ENCODE peak calls at places on chromosomes 13 and 19, in six cellular contexts. One of them, this sample, is unnamed.

GRCh38 chr13:44271915-44272341 is 101.7 kb upstream of the SERP2 start:
- ATAC-seq in right cardiac atrium: peak
- ATAC-seq in stimulated activated naive B cell treated with anti-CD40 and anti-IgM and Interleukin-4, amounts not matched to agents 10 μg/mL and 1 μg/mL and 100 μg/mL, for 72 hours: no peak
- ATAC-seq in omental fat pad: no peak
- ATAC-seq in T-helper 17 cell: no peak
- ATAC-seq in pancreas: no peak
- ATAC-seq in this sample: no peak

GRCh38 chr13:75372923-75373841 is 108.8 kb downstream of the TBC1D4 start:
- ATAC-seq in right cardiac atrium: peak
- ATAC-seq in stimulated activated naive B cell treated with anti-CD40 and anti-IgM and Interleukin-4, amounts not matched to agents 10 μg/mL and 1 μg/mL and 100 μg/mL, for 72 hours: no peak
- ATAC-seq in omental fat pad: no peak
- ATAC-seq in T-helper 17 cell: no peak
- ATAC-seq in pancreas: no peak
- ATAC-seq in this sample: no peak

GRCh38 chr19:23378948-23379347 is 16.3 kb downstream of the ZNF91 start:
- ATAC-seq in right cardiac atrium: peak
- ATAC-seq in stimulated activated naive B cell treated with anti-CD40 and anti-IgM and Interleukin-4, amounts not matched to agents 10 μg/mL and 1 μg/mL and 100 μg/mL, for 72 hours: peak
- ATAC-seq in omental fat pad: no peak
- ATAC-seq in T-helper 17 cell: no peak
- ATAC-seq in pancreas: peak
- ATAC-seq in this sample: no peak

GRCh38 chr13:61546413-61546812 is 130.8 kb upstream of the PCDH20 start:
- ATAC-seq in right cardiac atrium: no peak
- ATAC-seq in stimulated activated naive B cell treated with anti-CD40 and anti-IgM and Interleukin-4, amounts not matched to agents 10 μg/mL and 1 μg/mL and 100 μg/mL, for 72 hours: no peak
- ATAC-seq in omental fat pad: no peak
- ATAC-seq in T-helper 17 cell: no peak
- ATAC-seq in pancreas: no peak
- ATAC-seq in this sample: no peak

GRCh38 chr19:27909185-27909840 is 1303.6 kb downstream of the UQCRFS1 start:
- ATAC-seq in right cardiac atrium: peak
- ATAC-seq in stimulated activated naive B cell treated with anti-CD40 and anti-IgM and Interleukin-4, amounts not matched to agents 10 μg/mL and 1 μg/mL and 100 μg/mL, for 72 hours: no peak
- ATAC-seq in omental fat pad: no peak
- ATAC-seq in T-helper 17 cell: no peak
- ATAC-seq in pancreas: no peak
- ATAC-seq in this sample: no peak

GRCh38 chr19:32748497-32748896 is 28.9 kb downstream of the TDRD12 start:
- ATAC-seq in right cardiac atrium: no peak
- ATAC-seq in stimulated activated naive B cell treated with anti-CD40 and anti-IgM and Interleukin-4, amounts not matched to agents 10 μg/mL and 1 μg/mL and 100 μg/mL, for 72 hours: peak
- ATAC-seq in omental fat pad: no peak
- ATAC-seq in T-helper 17 cell: no peak
- ATAC-seq in pancreas: no peak
- ATAC-seq in this sample: no peak

GRCh38 chr19:44723299-44723951 is 24.5 kb downstream of the CEACAM16 start:
- ATAC-seq in right cardiac atrium: peak
- ATAC-seq in stimulated activated naive B cell treated with anti-CD40 and anti-IgM and Interleukin-4, amounts not matched to agents 10 μg/mL and 1 μg/mL and 100 μg/mL, for 72 hours: peak
- ATAC-seq in omental fat pad: peak
- ATAC-seq in T-helper 17 cell: peak
- ATAC-seq in pancreas: peak
- ATAC-seq in this sample: peak

GRCh38 chr19:38316477-38317067 is 825 bp upstream of the YIF1B start:
- ATAC-seq in right cardiac atrium: no peak
- ATAC-seq in stimulated activated naive B cell treated with anti-CD40 and anti-IgM and Interleukin-4, amounts not matched to agents 10 μg/mL and 1 μg/mL and 100 μg/mL, for 72 hours: peak
- ATAC-seq in omental fat pad: no peak
- ATAC-seq in T-helper 17 cell: peak
- ATAC-seq in pancreas: no peak
- ATAC-seq in this sample: no peak

GRCh38 chr19:1081301-1082164 is 13.6 kb downstream of the POLR2E start:
- ATAC-seq in right cardiac atrium: no peak
- ATAC-seq in stimulated activated naive B cell treated with anti-CD40 and anti-IgM and Interleukin-4, amounts not matched to agents 10 μg/mL and 1 μg/mL and 100 μg/mL, for 72 hours: no peak
- ATAC-seq in omental fat pad: no peak
- ATAC-seq in T-helper 17 cell: no peak
- ATAC-seq in pancreas: peak
- ATAC-seq in this sample: no peak

GRCh38 chr19:39160523-39160861 is 34.9 kb downstream of the PAK4 start:
- ATAC-seq in right cardiac atrium: peak
- ATAC-seq in stimulated activated naive B cell treated with anti-CD40 and anti-IgM and Interleukin-4, amounts not matched to agents 10 μg/mL and 1 μg/mL and 100 μg/mL, for 72 hours: no peak
- ATAC-seq in omental fat pad: peak
- ATAC-seq in T-helper 17 cell: no peak
- ATAC-seq in pancreas: peak
- ATAC-seq in this sample: peak

GRCh38 chr19:33690461-33691427 is 69.0 kb downstream of the CHST8 start:
- ATAC-seq in right cardiac atrium: no peak
- ATAC-seq in stimulated activated naive B cell treated with anti-CD40 and anti-IgM and Interleukin-4, amounts not matched to agents 10 μg/mL and 1 μg/mL and 100 μg/mL, for 72 hours: no peak
- ATAC-seq in omental fat pad: no peak
- ATAC-seq in T-helper 17 cell: no peak
- ATAC-seq in pancreas: no peak
- ATAC-seq in this sample: no peak

GRCh38 chr19:31249217-31249616 is 100.0 kb downstream of the TSHZ3 start:
- ATAC-seq in right cardiac atrium: no peak
- ATAC-seq in stimulated activated naive B cell treated with anti-CD40 and anti-IgM and Interleukin-4, amounts not matched to agents 10 μg/mL and 1 μg/mL and 100 μg/mL, for 72 hours: no peak
- ATAC-seq in omental fat pad: no peak
- ATAC-seq in T-helper 17 cell: no peak
- ATAC-seq in pancreas: no peak
- ATAC-seq in this sample: no peak

GRCh38 chr13:32045963-32046785 is 14.6 kb downstream of the FRY start:
- ATAC-seq in right cardiac atrium: peak
- ATAC-seq in stimulated activated naive B cell treated with anti-CD40 and anti-IgM and Interleukin-4, amounts not matched to agents 10 μg/mL and 1 μg/mL and 100 μg/mL, for 72 hours: peak
- ATAC-seq in omental fat pad: no peak
- ATAC-seq in T-helper 17 cell: peak
- ATAC-seq in pancreas: peak
- ATAC-seq in this sample: no peak

GRCh38 chr13:79458436-79458835 is 22.5 kb upstream of the NDFIP2 start:
- ATAC-seq in right cardiac atrium: no peak
- ATAC-seq in stimulated activated naive B cell treated with anti-CD40 and anti-IgM and Interleukin-4, amounts not matched to agents 10 μg/mL and 1 μg/mL and 100 μg/mL, for 72 hours: no peak
- ATAC-seq in omental fat pad: no peak
- ATAC-seq in T-helper 17 cell: no peak
- ATAC-seq in pancreas: no peak
- ATAC-seq in this sample: no peak

GRCh38 chr13:51825165-51825592 is 19.8 kb downstream of the TMEM272 start:
- ATAC-seq in right cardiac atrium: peak
- ATAC-seq in stimulated activated naive B cell treated with anti-CD40 and anti-IgM and Interleukin-4, amounts not matched to agents 10 μg/mL and 1 μg/mL and 100 μg/mL, for 72 hours: peak
- ATAC-seq in omental fat pad: peak
- ATAC-seq in T-helper 17 cell: peak
- ATAC-seq in pancreas: no peak
- ATAC-seq in this sample: no peak

GRCh38 chr13:112058941-112059340 is 8.0 kb upstream of the SOX1 start:
- ATAC-seq in right cardiac atrium: no peak
- ATAC-seq in stimulated activated naive B cell treated with anti-CD40 and anti-IgM and Interleukin-4, amounts not matched to agents 10 μg/mL and 1 μg/mL and 100 μg/mL, for 72 hours: no peak
- ATAC-seq in omental fat pad: no peak
- ATAC-seq in T-helper 17 cell: no peak
- ATAC-seq in pancreas: no peak
- ATAC-seq in this sample: no peak

GRCh38 chr13:45809810-45810394 is 41.7 kb downstream of the SIAH3 start:
- ATAC-seq in right cardiac atrium: no peak
- ATAC-seq in stimulated activated naive B cell treated with anti-CD40 and anti-IgM and Interleukin-4, amounts not matched to agents 10 μg/mL and 1 μg/mL and 100 μg/mL, for 72 hours: no peak
- ATAC-seq in omental fat pad: no peak
- ATAC-seq in T-helper 17 cell: no peak
- ATAC-seq in pancreas: no peak
- ATAC-seq in this sample: no peak

GRCh38 chr13:50631041-50631440 is 212.5 kb downstream of the DLEU7 start:
- ATAC-seq in right cardiac atrium: no peak
- ATAC-seq in stimulated activated naive B cell treated with anti-CD40 and anti-IgM and Interleukin-4, amounts not matched to agents 10 μg/mL and 1 μg/mL and 100 μg/mL, for 72 hours: no peak
- ATAC-seq in omental fat pad: no peak
- ATAC-seq in T-helper 17 cell: no peak
- ATAC-seq in pancreas: no peak
- ATAC-seq in this sample: no peak

This sample was measured in esophagus mucosa.